ENCODE peak calls at places on chromosomes 6 and 20, in four cellular contexts. Q, L, K and O are unnamed samples.

GRCh38 chr20:823326-823902 is 10.1 kb upstream of the FAM110A start:
- DNase-seq in K (no peak), Q (no peak), L (no peak), O (no peak)

GRCh38 chr6:107132330-107132954 is 17.1 kb upstream of the BEND3 start:
- DNase-seq in L (no peak), K (peak), Q (no peak), O (peak)

GRCh38 chr6:26087284-26088115 is at the start of gene HFE:
- DNase-seq in K (peak), Q (peak), L (peak), O (no peak)

GRCh38 chr6:106513813-106514212 is 115.5 kb downstream of the RTN4IP1 start:
- DNase-seq in K (no peak), Q (no peak), L (no peak), O (peak)

GRCh38 chr6:154615483-154616025 is 105.1 kb upstream of the CNKSR3 start:
- DNase-seq in L (peak), Q (no peak), K (peak), O (peak)

GRCh38 chr6:63764318-63764916 is 128.8 kb downstream of the PHF3 start:
- DNase-seq in L (peak), K (peak), Q (no peak), O (no peak)

GRCh38 chr6:19322691-19323470 is 514.3 kb upstream of the ID4 start:
- DNase-seq in L (no peak), K (no peak), Q (no peak), O (no peak)

GRCh38 chr6:72948153-72948552 is 277.1 kb downstream of the KHDC1L start:
- DNase-seq in L (no peak), K (no peak), Q (no peak), O (no peak)

GRCh38 chr20:47796952-47797351 is 11.7 kb upstream of the SULF2 start:
- DNase-seq in Q (no peak), L (no peak), K (no peak), O (no peak)

GRCh38 chr20:52539891-52540290 is 348.3 kb upstream of the ZFP64 start:
- DNase-seq in K (no peak), Q (no peak), L (no peak), O (no peak)

GRCh38 chr6:24358219-24358821 is 461 bp upstream of the DCDC2 start:
- DNase-seq in Q (no peak), L (no peak), K (no peak), O (no peak)

GRCh38 chr20:40628877-40629276 is 60.2 kb downstream of the MAFB start:
- DNase-seq in Q (no peak), L (no peak), K (no peak), O (no peak)

GRCh38 chr6:32148722-32149576 is 2.8 kb downstream of the PRRT1 start:
- DNase-seq in L (no peak), Q (peak), K (no peak), O (peak)

GRCh38 chr20:62285151-62285550 is 17.6 kb upstream of the ADRM1 start:
- DNase-seq in Q (no peak), L (no peak), K (no peak), O (no peak)

GRCh38 chr20:62287129-62287528 is 15.7 kb upstream of the ADRM1 start:
- DNase-seq in Q (no peak), L (no peak), K (no peak), O (no peak)

GRCh38 chr20:62285722-62286121 is 17.1 kb upstream of the ADRM1 start:
- DNase-seq in K (no peak), L (no peak), Q (no peak), O (no peak)

GRCh38 chr20:62287759-62288534 is 14.8 kb upstream of the ADRM1 start:
- DNase-seq in L (no peak), Q (no peak), K (no peak), O (no peak)

GRCh38 chr20:62286493-62287064 is 16.2 kb upstream of the ADRM1 start:
- DNase-seq in Q (no peak), K (no peak), L (no peak), O (no peak)
- TF ChIP-seq RFX5 in Q (no peak), K (no peak), L (no peak), O (no peak)

GRCh38 chr20:53706008-53706481 is 112.4 kb upstream of the ZNF217 start:
- DNase-seq in Q (no peak), L (peak), K (no peak), O (no peak)
- TF ChIP-seq RFX5 in Q (no peak), L (no peak), K (no peak), O (no peak)

GRCh38 chr6:169638915-169639314 is 62.9 kb downstream of the WDR27 start:
- DNase-seq in Q (no peak), L (no peak), K (no peak), O (no peak)

GRCh38 chr6:169639653-169640278 is 62.1 kb downstream of the WDR27 start:
- DNase-seq in L (no peak), Q (no peak), K (no peak), O (no peak)

GRCh38 chr6:169640983-169641382 is 60.8 kb downstream of the WDR27 start:
- DNase-seq in K (no peak), Q (no peak), L (no peak), O (no peak)

GRCh38 chr6:169641461-169642085 is 60.3 kb downstream of the WDR27 start:
- DNase-seq in K (no peak), Q (no peak), L (no peak), O (no peak)

GRCh38 chr6:169640347-169640972 is 61.4 kb downstream of the WDR27 start:
- DNase-seq in L (peak), Q (no peak), K (no peak), O (no peak)
- TF ChIP-seq RFX5 in L (no peak), Q (no peak), K (no peak), O (no peak)

GRCh38 chr20:20441259-20441658 is 73.4 kb downstream of the INSM1 start:
- DNase-seq in L (no peak), K (no peak), Q (no peak), O (no peak)
- TF ChIP-seq RFX5 in L (no peak), K (no peak), Q (no peak), O (no peak)

GRCh38 chr6:44247338-44248302 is 719 bp downstream of the HSP90AB1 start:
- DNase-seq in K (peak), Q (no peak), L (peak), O (peak)
- TF ChIP-seq RFX5 in K (no peak), Q (no peak), L (no peak), O (no peak)

GRCh38 chr20:63087872-63088680 is 81.3 kb upstream of the BHLHE23 start:
- DNase-seq in K (no peak), Q (peak), L (no peak), O (no peak)

GRCh38 chr20:63084563-63084927 is 77.8 kb upstream of the BHLHE23 start:
- DNase-seq in Q (peak), K (no peak), L (no peak), O (no peak)

GRCh38 chr20:63087236-63087871 is 80.6 kb upstream of the BHLHE23 start:
- DNase-seq in L (no peak), Q (no peak), K (no peak), O (no peak)

GRCh38 chr20:63085087-63085861 is 78.5 kb upstream of the BHLHE23 start:
- DNase-seq in L (no peak), K (peak), Q (peak), O (peak)

GRCh38 chr20:63086421-63087235 is 79.9 kb upstream of the BHLHE23 start:
- DNase-seq in L (no peak), K (no peak), Q (peak), O (no peak)
- TF ChIP-seq RFX5 in L (no peak), K (no peak), Q (no peak), O (no peak)